ENCODE peak calls at places on chromosomes 4 and X, in ten cellular contexts. R is CD8-positive, alpha-beta T cell; B is cardiac muscle cell; W is K562; U is pancreas; F is heart right ventricle; O is fibroblast of lung; I is psoas muscle; X is PC-3; K is lung. Z is an unnamed sample.

GRCh38 chr4:154612472-154613414 is at the start of gene FGG:
- DNase-seq in B (no peak), K (no peak), F (no peak), X (no peak), W (no peak), U (no peak), I (no peak), R (no peak), O (no peak), Z (no peak)

GRCh38 chr4:87236851-87237250 is 16.4 kb upstream of the KLHL8 start:
- DNase-seq in U (no peak), B (no peak), W (no peak), I (no peak), F (no peak), R (no peak), K (no peak), X (no peak), O (no peak), Z (no peak)

GRCh38 chrX:76509775-76510174 is 82.3 kb downstream of the MAGEE1 start:
- DNase-seq in U (no peak), R (no peak), I (no peak), B (no peak), K (no peak), F (no peak), W (no peak), O (no peak), X (no peak), Z (no peak)

GRCh38 chr4:164779811-164780216 is 25.9 kb downstream of the SMIM31 start:
- DNase-seq in O (peak; percentile 54), I (no peak), U (no peak), R (no peak), W (peak; percentile 11), X (peak; percentile 48), K (no peak), B (peak; percentile 63), F (no peak), Z (no peak)

GRCh38 chr4:183099537-183100297 is 660 bp downstream of the WWC2 start:
- DNase-seq in I (peak; percentile 30), O (no peak), K (peak; percentile 34), R (no peak), B (peak; percentile 54), F (peak; percentile 30), X (peak; percentile 31), U (peak; percentile 85), W (peak; percentile 38), Z (no peak)

GRCh38 chr4:76830612-76831474 is 67.1 kb downstream of the SOWAHB start:
- DNase-seq in U (no peak), X (peak; percentile 80), O (peak; percentile 87), B (peak; percentile 22), K (no peak), R (no peak), F (no peak), I (no peak), W (no peak), Z (peak; percentile 87)

GRCh38 chr4:184854673-184855072 is 28.9 kb upstream of the ACSL1 start:
- DNase-seq in F (no peak), R (no peak), X (no peak), U (no peak), B (no peak), I (no peak), K (no peak), O (no peak), W (no peak), Z (no peak)

GRCh38 chrX:139965421-139965820 is at the start of gene CXorf66:
- DNase-seq in O (no peak), X (no peak), B (no peak), I (no peak), R (no peak), K (no peak), U (no peak), W (no peak), F (no peak), Z (no peak)

GRCh38 chrX:100587846-100588245 is 3.1 kb downstream of the TNMD start:
- DNase-seq in F (no peak), R (no peak), U (no peak), X (no peak), K (no peak), I (no peak), W (no peak), O (peak; percentile 9), B (no peak), Z (no peak)

GRCh38 chrX:30304866-30305265 is 4.3 kb downstream of the NR0B1 start:
- DNase-seq in F (no peak), U (no peak), X (peak; percentile 76), W (no peak), O (no peak), I (no peak), K (no peak), B (no peak), R (no peak), Z (no peak)

GRCh38 chrX:30309139-30309571 is at the start of gene NR0B1:
- DNase-seq in W (no peak), X (no peak), U (peak; percentile 54), K (no peak), R (no peak), F (peak; percentile 10), O (no peak), B (peak; percentile 32), I (peak; percentile 16), Z (no peak)

GRCh38 chrX:30310429-30311206 is 1.4 kb upstream of the NR0B1 start:
- DNase-seq in U (no peak), R (no peak), K (no peak), X (no peak), O (no peak), I (no peak), B (no peak), F (no peak), W (no peak), Z (no peak)

GRCh38 chrX:30307466-30307865 is 1.7 kb downstream of the NR0B1 start:
- DNase-seq in W (no peak), B (no peak), X (no peak), U (no peak), R (no peak), O (no peak), I (no peak), F (no peak), K (no peak), Z (no peak)

GRCh38 chrX:30308263-30309138 is 689 bp downstream of the NR0B1 start:
- DNase-seq in K (no peak), X (no peak), B (peak; percentile 51), W (no peak), U (peak; percentile 66), R (no peak), F (no peak), I (peak; percentile 20), O (peak; percentile 13), Z (no peak)
- TF ChIP-seq CTCF in K (no peak), X (no peak), B (peak; percentile 26), W (no peak), U (no peak), R (no peak), F (no peak), I (no peak), O (peak; percentile 24), Z (no peak)

GRCh38 chr4:7420661-7421040 is 14.1 kb downstream of the PSAPL1 start:
- DNase-seq in O (no peak), U (no peak), F (no peak), W (no peak), I (no peak), R (no peak), K (peak; percentile 53), B (no peak), X (no peak), Z (no peak)

GRCh38 chr4:7419961-7420660 is 14.6 kb downstream of the PSAPL1 start:
- DNase-seq in K (no peak), I (no peak), W (no peak), U (no peak), F (no peak), O (no peak), R (no peak), X (no peak), B (no peak), Z (no peak)

GRCh38 chr4:7422098-7422897 is 12.4 kb downstream of the PSAPL1 start:
- DNase-seq in B (no peak), K (no peak), F (no peak), R (no peak), O (no peak), W (no peak), I (no peak), X (no peak), U (peak; percentile 32), Z (no peak)

GRCh38 chr4:7422898-7423180 is 11.9 kb downstream of the PSAPL1 start:
- DNase-seq in R (no peak), O (no peak), K (no peak), W (no peak), I (no peak), F (no peak), U (no peak), X (no peak), B (no peak), Z (no peak)

GRCh38 chr4:7421356-7422097 is 13.2 kb downstream of the PSAPL1 start:
- DNase-seq in K (no peak), O (no peak), X (no peak), R (no peak), F (no peak), W (no peak), B (no peak), I (no peak), U (no peak), Z (no peak)
- H3K4me1 ChIP-seq in K (no peaks in the 10 kb centered on the region), O (no peaks in the 10 kb centered on the region), X (no peaks in the 10 kb centered on the region), R (no peaks in the 10 kb centered on the region), F (no peaks in the 10 kb centered on the region), W (no peaks in the 10 kb centered on the region), B (peaks cover 11% of the 10 kb centered on the region), I (no peaks in the 10 kb centered on the region), U (no peaks in the 10 kb centered on the region), Z (no peaks in the 10 kb centered on the region)

GRCh38 chrX:101932249-101932570 is 383 bp upstream of the ZMAT1 start:
- DNase-seq in B (no peak), U (no peak), R (no peak), F (no peak), O (no peak), K (no peak), X (no peak), I (no peak), W (no peak), Z (no peak)
- H3K4me3 ChIP-seq in B (peak overlapping the region; percentile 54), U (peak overlapping the region; percentile 54), R (peak overlapping the region; percentile 48), F (peak overlapping the region; percentile 81), O (no peak overlapping the region), K (no peak overlapping the region), X (peak overlapping the region; percentile 65), I (peak overlapping the region; percentile 73), W (peak overlapping the region; percentile 48), Z (no peak overlapping the region)

GRCh38 chrX:153871946-153872878 is 13.8 kb downstream of the L1CAM start:
- DNase-seq in I (no peak), W (no peak), U (peak; percentile 64), B (no peak), X (no peak), F (no peak), R (no peak), O (no peak), K (no peak), Z (no peak)

GRCh38 chrX:153869473-153870287 is 16.3 kb downstream of the L1CAM start:
- DNase-seq in B (no peak), U (peak; percentile 45), F (no peak), O (no peak), I (no peak), X (no peak), R (no peak), K (no peak), W (no peak), Z (no peak)

GRCh38 chrX:153871451-153871850 is 14.5 kb downstream of the L1CAM start:
- DNase-seq in W (no peak), K (no peak), R (no peak), U (no peak), X (no peak), F (no peak), O (no peak), B (no peak), I (no peak), Z (no peak)

GRCh38 chrX:153870288-153870690 is 15.7 kb downstream of the L1CAM start:
- DNase-seq in R (no peak), O (no peak), F (no peak), B (no peak), W (no peak), X (no peak), U (peak; percentile 51), I (no peak), K (no peak), Z (no peak)

GRCh38 chrX:153870791-153871360 is 15.1 kb downstream of the L1CAM start:
- DNase-seq in W (peak; percentile 49), O (no peak), F (no peak), B (no peak), I (no peak), R (no peak), X (no peak), U (peak; percentile 44), K (no peak), Z (no peak)
- TF ChIP-seq CTCF in W (peak; percentile 42), O (no peak), F (no peak), B (no peak), I (no peak), R (no peak), X (peak; percentile 10), U (no peak), K (no peak), Z (no peak)

Z was measured in mucosa of descending colon.